ENCODE peak calls at places on chromosomes 1 and 21, in seven cellular contexts. U, I, R, F, W, C and A are unnamed samples.

GRCh38 chr1:65065535-65066378 is 82.2 kb upstream of the AK4 start:
- DNase-seq in U (peak), I (no peak), R (peak), F (peak), W (no peak), C (no peak), A (no peak)

GRCh38 chr1:87600848-87601247 is 272.2 kb downstream of the LMO4 start:
- DNase-seq in U (no peak), I (peak), R (no peak), F (no peak), W (no peak), C (no peak), A (no peak)

GRCh38 chr1:210363119-210363518 is 34.4 kb downstream of the HHAT start:
- DNase-seq in U (peak), I (no peak), R (no peak), F (no peak), W (no peak), C (no peak), A (no peak)

GRCh38 chr1:29563571-29563970 is 327.2 kb downstream of the PTPRU start:
- DNase-seq in U (no peak), I (peak), R (no peak), F (no peak), W (no peak), C (no peak), A (peak)

GRCh38 chr1:84121360-84121759 is 22.7 kb upstream of the PRKACB start:
- DNase-seq in U (no peak), I (no peak), R (no peak), F (no peak), W (no peak), C (no peak), A (no peak)

GRCh38 chr1:84988588-84988987 is 8.3 kb downstream of the MCOLN2 start:
- DNase-seq in U (no peak), I (no peak), R (no peak), F (no peak), W (no peak), C (no peak), A (no peak)

GRCh38 chr1:207883104-207883651 is 27.7 kb downstream of the CD34 start:
- DNase-seq in U (no peak), I (no peak), R (no peak), F (no peak), W (no peak), C (no peak), A (no peak)

GRCh38 chr1:87833158-87833557 is 504.5 kb downstream of the LMO4 start:
- DNase-seq in U (peak), I (peak), R (no peak), F (no peak), W (no peak), C (no peak), A (no peak)

GRCh38 chr21:29190920-29191319 is 60.5 kb downstream of the MAP3K7CL start:
- DNase-seq in U (no peak), I (peak), R (no peak), F (no peak), W (no peak), C (no peak), A (no peak)

GRCh38 chr1:208127791-208128408 is 116.3 kb downstream of the PLXNA2 start:
- DNase-seq in U (no peak), I (no peak), R (no peak), F (no peak), W (no peak), C (no peak), A (no peak)

GRCh38 chr1:44072204-44072603 is 40.9 kb upstream of the SLC6A9 start:
- DNase-seq in U (no peak), I (peak), R (no peak), F (no peak), W (no peak), C (no peak), A (no peak)

GRCh38 chr1:222167111-222167510 is 380.8 kb downstream of the HHIPL2 start:
- DNase-seq in U (no peak), I (peak), R (peak), F (peak), W (no peak), C (no peak), A (peak)

GRCh38 chr1:218383051-218383450 is 37.9 kb downstream of the TGFB2 start:
- DNase-seq in U (no peak), I (no peak), R (no peak), F (no peak), W (no peak), C (no peak), A (no peak)

GRCh38 chr1:225937048-225937968 is 3.7 kb downstream of the LEFTY2 start:
- DNase-seq in U (no peak), I (no peak), R (no peak), F (no peak), W (no peak), C (no peak), A (no peak)

GRCh38 chr1:84410328-84411107 is 12.2 kb downstream of the DNASE2B start:
- DNase-seq in U (no peak), I (no peak), R (no peak), F (no peak), W (no peak), C (no peak), A (no peak)

GRCh38 chr1:156727914-156728598 is at the start of gene METTL25B:
- DNase-seq in U (peak), I (peak), R (peak), F (peak), W (peak), C (peak), A (peak)
- TF ChIP-seq POLR2A in U (no peak), I (no peak), R (peak), F (peak), W (no peak), C (no peak), A (peak)

GRCh38 chr21:45511007-45511406 is 31.2 kb downstream of the SLC19A1 start:
- DNase-seq in U (peak), I (no peak), R (no peak), F (no peak), W (no peak), C (no peak), A (no peak)

GRCh38 chr21:45513003-45513706 is 29.1 kb downstream of the SLC19A1 start:
- DNase-seq in U (peak), I (no peak), R (peak), F (no peak), W (no peak), C (no peak), A (no peak)

GRCh38 chr21:45513741-45514310 is 28.4 kb downstream of the SLC19A1 start:
- DNase-seq in U (peak), I (no peak), R (no peak), F (no peak), W (no peak), C (no peak), A (no peak)

GRCh38 chr21:45511661-45512431 is 30.4 kb downstream of the SLC19A1 start:
- DNase-seq in U (peak), I (no peak), R (no peak), F (no peak), W (no peak), C (no peak), A (no peak)

GRCh38 chr21:45512626-45513002 is 29.6 kb downstream of the SLC19A1 start:
- DNase-seq in U (peak), I (no peak), R (no peak), F (no peak), W (no peak), C (no peak), A (no peak)
- TF ChIP-seq POLR2A in U (no peak), I (no peak), R (no peak), F (no peak), W (no peak), C (no peak), A (no peak)

GRCh38 chr1:26471201-26471497 is 1.1 kb upstream of the HMGN2 start:
- DNase-seq in U (no peak), I (no peak), R (no peak), F (no peak), W (no peak), C (no peak), A (no peak)

GRCh38 chr1:26471498-26472329 is 526 bp upstream of the HMGN2 start:
- DNase-seq in U (peak), I (peak), R (peak), F (peak), W (peak), C (peak), A (peak)

GRCh38 chr1:26472901-26473845 is 933 bp downstream of the HMGN2 start:
- DNase-seq in U (peak), I (peak), R (peak), F (peak), W (peak), C (peak), A (peak)

GRCh38 chr1:26474824-26475223 is 2.6 kb downstream of the HMGN2 start:
- DNase-seq in U (no peak), I (no peak), R (no peak), F (no peak), W (no peak), C (no peak), A (no peak)

GRCh38 chr1:26472330-26472900 is at the start of gene HMGN2:
- DNase-seq in U (peak), I (peak), R (peak), F (peak), W (peak), C (peak), A (peak)
- TF ChIP-seq POLR2A in U (peak), I (peak), R (peak), F (peak), W (peak), C (no peak), A (peak)

DNA sequence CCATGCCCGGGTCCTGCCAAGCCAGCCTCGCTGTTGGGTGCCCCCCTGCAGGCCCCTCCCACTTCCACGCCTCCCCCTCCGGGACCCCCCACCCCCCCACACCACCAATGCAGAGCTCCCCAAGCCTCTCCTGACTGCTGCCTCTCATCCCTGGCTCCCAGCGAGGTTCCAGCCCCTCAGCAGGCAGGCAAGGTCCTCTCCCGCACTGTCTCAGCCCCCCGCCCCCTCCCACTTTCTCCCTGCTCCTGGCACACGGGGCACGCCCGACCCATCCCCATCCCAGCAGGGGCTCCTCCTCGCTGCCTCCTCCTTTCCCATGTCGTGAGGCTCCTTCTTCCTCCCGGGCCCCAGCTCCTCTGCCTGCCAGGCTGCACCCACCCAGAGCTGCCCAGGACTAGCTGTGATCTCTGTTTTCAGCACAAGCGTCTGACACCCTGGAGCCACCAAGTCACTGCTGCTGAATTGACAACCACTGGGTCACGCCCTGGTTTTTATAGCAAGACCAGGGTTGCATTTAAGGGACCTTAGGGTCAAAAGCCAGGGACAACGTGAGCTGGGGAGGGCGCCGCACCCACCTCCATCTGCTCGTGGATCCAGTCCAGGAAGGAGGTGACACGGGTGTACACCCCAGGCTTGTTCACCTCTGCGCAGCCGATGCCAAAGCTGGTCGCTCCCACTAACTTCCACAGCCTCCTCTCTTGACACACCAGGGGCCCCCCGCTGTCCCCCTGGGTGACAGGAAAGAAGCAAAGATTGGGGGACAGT is 9.0 kb upstream of the TFF1 start:
- DNase-seq in U (no peak), I (no peak), R (peak), F (no peak), W (no peak), C (no peak), A (no peak)
- TF ChIP-seq POLR2A in U (no peak), I (no peak), R (peak), F (no peak), W (no peak), C (no peak), A (no peak)